ENCODE peak calls at places on chromosomes 2 and 18, in six cellular contexts. One of them, this sample, is unnamed.

GRCh38 chr2:151757861-151758260 is 23.6 kb upstream of the NEB start:
- DNase-seq in endothelial cell: no peak
- DNase-seq in neural crest cell: no peak
- DNase-seq in activated CD8-positive, alpha-beta T cell treated with anti-CD3 and anti-CD28 coated beads for 36 hours: no peak
- DNase-seq in HFF-Myc: no peak
- DNase-seq in WERI-Rb-1: no peak
- DNase-seq in this sample: no peak

GRCh38 chr2:8851811-8852560 is 14.6 kb upstream of the KIDINS220 start:
- DNase-seq in WERI-Rb-1: no peak
- DNase-seq in activated CD8-positive, alpha-beta T cell treated with anti-CD3 and anti-CD28 coated beads for 36 hours: no peak
- DNase-seq in neural crest cell: no peak
- DNase-seq in HFF-Myc: no peak
- DNase-seq in endothelial cell: no peak
- DNase-seq in this sample: no peak

GRCh38 chr2:230160112-230160660 is 59.6 kb downstream of the SP110 start:
- DNase-seq in endothelial cell: peak; percentile 72
- DNase-seq in neural crest cell: peak; percentile 59
- DNase-seq in activated CD8-positive, alpha-beta T cell treated with anti-CD3 and anti-CD28 coated beads for 36 hours: peak; percentile 61
- DNase-seq in WERI-Rb-1: peak; percentile 17
- DNase-seq in HFF-Myc: no peak
- DNase-seq in this sample: peak; percentile 23

GRCh38 chr2:58594175-58594574 is 353.1 kb upstream of the FANCL start:
- DNase-seq in WERI-Rb-1: peak; percentile 48
- DNase-seq in activated CD8-positive, alpha-beta T cell treated with anti-CD3 and anti-CD28 coated beads for 36 hours: peak; percentile 4
- DNase-seq in neural crest cell: no peak
- DNase-seq in endothelial cell: peak; percentile 5
- DNase-seq in HFF-Myc: peak; percentile 6
- DNase-seq in this sample: no peak

GRCh38 chr18:12315481-12315880 is 7.4 kb downstream of the TUBB6 start:
- DNase-seq in HFF-Myc: no peak
- DNase-seq in activated CD8-positive, alpha-beta T cell treated with anti-CD3 and anti-CD28 coated beads for 36 hours: no peak
- DNase-seq in endothelial cell: no peak
- DNase-seq in neural crest cell: no peak
- DNase-seq in WERI-Rb-1: no peak
- DNase-seq in this sample: no peak

GRCh38 chr2:96336104-96336775 is 674 bp downstream of the NCAPH start:
- DNase-seq in WERI-Rb-1: no peak
- DNase-seq in neural crest cell: no peak
- DNase-seq in endothelial cell: no peak
- DNase-seq in activated CD8-positive, alpha-beta T cell treated with anti-CD3 and anti-CD28 coated beads for 36 hours: no peak
- DNase-seq in HFF-Myc: no peak
- DNase-seq in this sample: no peak

GRCh38 chr2:160934263-160934662 is 226.0 kb upstream of the TANK start:
- DNase-seq in neural crest cell: no peak
- DNase-seq in HFF-Myc: no peak
- DNase-seq in WERI-Rb-1: no peak
- DNase-seq in endothelial cell: no peak
- DNase-seq in activated CD8-positive, alpha-beta T cell treated with anti-CD3 and anti-CD28 coated beads for 36 hours: no peak
- DNase-seq in this sample: no peak

GRCh38 chr2:71880846-71881610 is 266.6 kb downstream of the CYP26B1 start:
- DNase-seq in HFF-Myc: peak; percentile 67
- DNase-seq in WERI-Rb-1: no peak
- DNase-seq in endothelial cell: no peak
- DNase-seq in activated CD8-positive, alpha-beta T cell treated with anti-CD3 and anti-CD28 coated beads for 36 hours: no peak
- DNase-seq in neural crest cell: no peak
- DNase-seq in this sample: no peak

GRCh38 chr18:26506012-26506411 is 42.3 kb downstream of the KCTD1 start:
- DNase-seq in neural crest cell: no peak
- DNase-seq in WERI-Rb-1: no peak
- DNase-seq in activated CD8-positive, alpha-beta T cell treated with anti-CD3 and anti-CD28 coated beads for 36 hours: no peak
- DNase-seq in endothelial cell: no peak
- DNase-seq in HFF-Myc: no peak
- DNase-seq in this sample: no peak

GRCh38 chr2:173854840-173855239 is 110.3 kb downstream of the SP3 start:
- DNase-seq in activated CD8-positive, alpha-beta T cell treated with anti-CD3 and anti-CD28 coated beads for 36 hours: no peak
- DNase-seq in neural crest cell: no peak
- DNase-seq in HFF-Myc: peak; percentile 31
- DNase-seq in WERI-Rb-1: peak; percentile 16
- DNase-seq in endothelial cell: no peak
- DNase-seq in this sample: no peak

GRCh38 chr2:54561010-54561409 is 104.9 kb downstream of the SPTBN1 start:
- DNase-seq in activated CD8-positive, alpha-beta T cell treated with anti-CD3 and anti-CD28 coated beads for 36 hours: no peak
- DNase-seq in neural crest cell: no peak
- DNase-seq in endothelial cell: no peak
- DNase-seq in HFF-Myc: no peak
- DNase-seq in WERI-Rb-1: no peak
- DNase-seq in this sample: no peak

GRCh38 chr18:45197526-45197970 is 417.7 kb upstream of the SLC14A2 start:
- DNase-seq in HFF-Myc: no peak
- DNase-seq in WERI-Rb-1: no peak
- DNase-seq in activated CD8-positive, alpha-beta T cell treated with anti-CD3 and anti-CD28 coated beads for 36 hours: peak; percentile 25
- DNase-seq in neural crest cell: peak; percentile 5
- DNase-seq in endothelial cell: no peak
- DNase-seq in this sample: no peak

GRCh38 chr18:57918601-57919000 is 115.5 kb upstream of the ATP8B1 start:
- DNase-seq in WERI-Rb-1: peak; percentile 78
- DNase-seq in activated CD8-positive, alpha-beta T cell treated with anti-CD3 and anti-CD28 coated beads for 36 hours: no peak
- DNase-seq in HFF-Myc: no peak
- DNase-seq in neural crest cell: no peak
- DNase-seq in endothelial cell: no peak
- DNase-seq in this sample: no peak

GRCh38 chr2:101330253-101330921 is 21.9 kb upstream of the RNF149 start:
- DNase-seq in neural crest cell: peak; percentile 47
- DNase-seq in activated CD8-positive, alpha-beta T cell treated with anti-CD3 and anti-CD28 coated beads for 36 hours: peak; percentile 63
- DNase-seq in HFF-Myc: no peak
- DNase-seq in WERI-Rb-1: no peak
- DNase-seq in endothelial cell: peak; percentile 42
- DNase-seq in this sample: no peak

GRCh38 chr2:119174216-119174992 is 15.9 kb upstream of the C1QL2 start:
- DNase-seq in HFF-Myc: no peak
- DNase-seq in neural crest cell: peak; percentile 71
- DNase-seq in activated CD8-positive, alpha-beta T cell treated with anti-CD3 and anti-CD28 coated beads for 36 hours: peak; percentile 62
- DNase-seq in endothelial cell: peak; percentile 80
- DNase-seq in WERI-Rb-1: peak; percentile 83
- DNase-seq in this sample: peak; percentile 53

GRCh38 chr2:235411905-235412304 is 81.9 kb upstream of the AGAP1 start:
- DNase-seq in endothelial cell: no peak
- DNase-seq in WERI-Rb-1: no peak
- DNase-seq in neural crest cell: no peak
- DNase-seq in HFF-Myc: no peak
- DNase-seq in activated CD8-positive, alpha-beta T cell treated with anti-CD3 and anti-CD28 coated beads for 36 hours: no peak
- DNase-seq in this sample: no peak

GRCh38 chr2:171651667-171652410 is 35.4 kb upstream of the DYNC1I2 start:
- DNase-seq in activated CD8-positive, alpha-beta T cell treated with anti-CD3 and anti-CD28 coated beads for 36 hours: no peak
- DNase-seq in endothelial cell: no peak
- DNase-seq in HFF-Myc: no peak
- DNase-seq in neural crest cell: no peak
- DNase-seq in WERI-Rb-1: no peak
- DNase-seq in this sample: no peak

GRCh38 chr2:190696792-190697398 is 48.0 kb downstream of the NAB1 start:
- DNase-seq in endothelial cell: no peak
- DNase-seq in HFF-Myc: no peak
- DNase-seq in activated CD8-positive, alpha-beta T cell treated with anti-CD3 and anti-CD28 coated beads for 36 hours: no peak
- DNase-seq in WERI-Rb-1: no peak
- DNase-seq in neural crest cell: no peak
- DNase-seq in this sample: no peak

GRCh38 chr18:38297910-38298309 is 732.3 kb upstream of the CELF4 start:
- DNase-seq in WERI-Rb-1: peak; percentile 77
- DNase-seq in endothelial cell: no peak
- DNase-seq in neural crest cell: no peak
- DNase-seq in activated CD8-positive, alpha-beta T cell treated with anti-CD3 and anti-CD28 coated beads for 36 hours: no peak
- DNase-seq in HFF-Myc: no peak
- DNase-seq in this sample: no peak

GRCh38 chr2:73163522-73164367 is 38.6 kb upstream of the NOTO start:
- DNase-seq in WERI-Rb-1: peak; percentile 84
- DNase-seq in activated CD8-positive, alpha-beta T cell treated with anti-CD3 and anti-CD28 coated beads for 36 hours: peak; percentile 77
- DNase-seq in HFF-Myc: peak; percentile 59
- DNase-seq in neural crest cell: peak; percentile 80
- DNase-seq in endothelial cell: peak; percentile 82
- DNase-seq in this sample: peak; percentile 80

GRCh38 chr2:180872256-180872655 is 108.1 kb upstream of the UBE2E3 start:
- DNase-seq in HFF-Myc: peak; percentile 6
- DNase-seq in endothelial cell: no peak
- DNase-seq in activated CD8-positive, alpha-beta T cell treated with anti-CD3 and anti-CD28 coated beads for 36 hours: no peak
- DNase-seq in neural crest cell: no peak
- DNase-seq in WERI-Rb-1: no peak
- DNase-seq in this sample: no peak

GRCh38 chr2:168256448-168256847 is 9.1 kb upstream of the STK39 start:
- DNase-seq in WERI-Rb-1: no peak
- DNase-seq in endothelial cell: no peak
- DNase-seq in activated CD8-positive, alpha-beta T cell treated with anti-CD3 and anti-CD28 coated beads for 36 hours: no peak
- DNase-seq in neural crest cell: no peak
- DNase-seq in HFF-Myc: no peak
- DNase-seq in this sample: no peak

GRCh38 chr2:17752892-17753802 is 463 bp downstream of the SMC6 start:
- DNase-seq in endothelial cell: peak; percentile 60
- DNase-seq in activated CD8-positive, alpha-beta T cell treated with anti-CD3 and anti-CD28 coated beads for 36 hours: peak; percentile 48
- DNase-seq in HFF-Myc: no peak
- DNase-seq in neural crest cell: peak; percentile 46
- DNase-seq in WERI-Rb-1: peak; percentile 62
- DNase-seq in this sample: peak; percentile 49

GRCh38 chr2:33265584-33266338 is 210.7 kb upstream of the RASGRP3 start:
- DNase-seq in endothelial cell: no peak
- DNase-seq in WERI-Rb-1: no peak
- DNase-seq in neural crest cell: no peak
- DNase-seq in activated CD8-positive, alpha-beta T cell treated with anti-CD3 and anti-CD28 coated beads for 36 hours: peak; percentile 3
- DNase-seq in HFF-Myc: no peak
- DNase-seq in this sample: no peak

GRCh38 chr2:212735648-212736047 is 197.0 kb upstream of the ERBB4 start:
- DNase-seq in activated CD8-positive, alpha-beta T cell treated with anti-CD3 and anti-CD28 coated beads for 36 hours: no peak
- DNase-seq in HFF-Myc: no peak
- DNase-seq in neural crest cell: no peak
- DNase-seq in endothelial cell: no peak
- DNase-seq in WERI-Rb-1: no peak
- DNase-seq in this sample: no peak

GRCh38 chr2:120766758-120767351 is 31.2 kb downstream of the GLI2 start:
- DNase-seq in neural crest cell: no peak
- DNase-seq in HFF-Myc: no peak
- DNase-seq in activated CD8-positive, alpha-beta T cell treated with anti-CD3 and anti-CD28 coated beads for 36 hours: no peak
- DNase-seq in endothelial cell: no peak
- DNase-seq in WERI-Rb-1: no peak
- DNase-seq in this sample: no peak

GRCh38 chr2:120732506-120733237 is 3.0 kb upstream of the GLI2 start:
- DNase-seq in neural crest cell: no peak
- DNase-seq in WERI-Rb-1: no peak
- DNase-seq in endothelial cell: no peak
- DNase-seq in HFF-Myc: no peak
- DNase-seq in activated CD8-positive, alpha-beta T cell treated with anti-CD3 and anti-CD28 coated beads for 36 hours: no peak
- DNase-seq in this sample: no peak

GRCh38 chr2:8424997-8425900 is 256.6 kb upstream of the ID2 start:
- DNase-seq in HFF-Myc: no peak
- DNase-seq in neural crest cell: no peak
- DNase-seq in endothelial cell: no peak
- DNase-seq in WERI-Rb-1: no peak
- DNase-seq in activated CD8-positive, alpha-beta T cell treated with anti-CD3 and anti-CD28 coated beads for 36 hours: peak; percentile 46
- DNase-seq in this sample: no peak

GRCh38 chr2:160109939-160110673 is 47.7 kb upstream of the PLA2R1 start:
- DNase-seq in activated CD8-positive, alpha-beta T cell treated with anti-CD3 and anti-CD28 coated beads for 36 hours: peak; percentile 63
- DNase-seq in WERI-Rb-1: peak; percentile 68
- DNase-seq in endothelial cell: peak; percentile 70
- DNase-seq in HFF-Myc: peak; percentile 59
- DNase-seq in neural crest cell: peak; percentile 55
- DNase-seq in this sample: peak; percentile 41

GRCh38 chr2:215830313-215830712 is 183.0 kb downstream of the MREG start:
- DNase-seq in WERI-Rb-1: peak; percentile 57
- DNase-seq in endothelial cell: no peak
- DNase-seq in activated CD8-positive, alpha-beta T cell treated with anti-CD3 and anti-CD28 coated beads for 36 hours: no peak
- DNase-seq in neural crest cell: no peak
- DNase-seq in HFF-Myc: no peak
- DNase-seq in this sample: no peak

GRCh38 chr2:197614532-197614931 is 60.9 kb downstream of the RFTN2 start:
- DNase-seq in activated CD8-positive, alpha-beta T cell treated with anti-CD3 and anti-CD28 coated beads for 36 hours: no peak
- DNase-seq in endothelial cell: no peak
- DNase-seq in WERI-Rb-1: no peak
- DNase-seq in neural crest cell: no peak
- DNase-seq in HFF-Myc: no peak
- DNase-seq in this sample: no peak

GRCh38 chr2:42854207-42854818 is 61.9 kb upstream of the HAAO start:
- DNase-seq in neural crest cell: no peak
- DNase-seq in activated CD8-positive, alpha-beta T cell treated with anti-CD3 and anti-CD28 coated beads for 36 hours: no peak
- DNase-seq in endothelial cell: no peak
- DNase-seq in WERI-Rb-1: no peak
- DNase-seq in HFF-Myc: no peak
- DNase-seq in this sample: no peak

GRCh38 chr2:224837558-224837957 is 121.4 kb upstream of the CCDC195 start:
- DNase-seq in neural crest cell: no peak
- DNase-seq in WERI-Rb-1: no peak
- DNase-seq in HFF-Myc: peak; percentile 52
- DNase-seq in endothelial cell: no peak
- DNase-seq in activated CD8-positive, alpha-beta T cell treated with anti-CD3 and anti-CD28 coated beads for 36 hours: no peak
- DNase-seq in this sample: no peak

GRCh38 chr2:8333177-8333831 is 348.6 kb upstream of the ID2 start:
- DNase-seq in WERI-Rb-1: no peak
- DNase-seq in HFF-Myc: no peak
- DNase-seq in endothelial cell: no peak
- DNase-seq in neural crest cell: no peak
- DNase-seq in activated CD8-positive, alpha-beta T cell treated with anti-CD3 and anti-CD28 coated beads for 36 hours: no peak
- DNase-seq in this sample: no peak

GRCh38 chr2:49772299-49772970 is 618.1 kb upstream of the FSHR start:
- DNase-seq in HFF-Myc: no peak
- DNase-seq in neural crest cell: no peak
- DNase-seq in endothelial cell: no peak
- DNase-seq in WERI-Rb-1: no peak
- DNase-seq in activated CD8-positive, alpha-beta T cell treated with anti-CD3 and anti-CD28 coated beads for 36 hours: no peak
- DNase-seq in this sample: no peak

GRCh38 chr2:49770919-49771318 is 616.6 kb upstream of the FSHR start:
- DNase-seq in activated CD8-positive, alpha-beta T cell treated with anti-CD3 and anti-CD28 coated beads for 36 hours: peak; percentile 2
- DNase-seq in neural crest cell: peak; percentile 53
- DNase-seq in WERI-Rb-1: peak; percentile 81
- DNase-seq in endothelial cell: peak; percentile 66
- DNase-seq in HFF-Myc: no peak
- DNase-seq in this sample: peak; percentile 46
- TF ChIP-seq CTCF in activated CD8-positive, alpha-beta T cell treated with anti-CD3 and anti-CD28 coated beads for 36 hours: no peak
- TF ChIP-seq CTCF in neural crest cell: peak; percentile 71
- TF ChIP-seq CTCF in WERI-Rb-1: peak; percentile 98
- TF ChIP-seq CTCF in endothelial cell: peak; percentile 44
- TF ChIP-seq CTCF in HFF-Myc: peak; percentile 20
- TF ChIP-seq CTCF in this sample: peak; percentile 79

GRCh38 chr2:222439692-222440091 is 15.3 kb downstream of the SGPP2 start:
- DNase-seq in activated CD8-positive, alpha-beta T cell treated with anti-CD3 and anti-CD28 coated beads for 36 hours: no peak
- DNase-seq in endothelial cell: no peak
- DNase-seq in WERI-Rb-1: no peak
- DNase-seq in neural crest cell: no peak
- DNase-seq in HFF-Myc: no peak
- DNase-seq in this sample: no peak
- TF ChIP-seq CTCF in activated CD8-positive, alpha-beta T cell treated with anti-CD3 and anti-CD28 coated beads for 36 hours: no peak
- TF ChIP-seq CTCF in endothelial cell: no peak
- TF ChIP-seq CTCF in WERI-Rb-1: no peak
- TF ChIP-seq CTCF in neural crest cell: no peak
- TF ChIP-seq CTCF in HFF-Myc: no peak
- TF ChIP-seq CTCF in this sample: no peak

GRCh38 chr2:40380721-40381120 is 71.2 kb downstream of the SLC8A1 start:
- DNase-seq in HFF-Myc: no peak
- DNase-seq in neural crest cell: no peak
- DNase-seq in activated CD8-positive, alpha-beta T cell treated with anti-CD3 and anti-CD28 coated beads for 36 hours: no peak
- DNase-seq in endothelial cell: no peak
- DNase-seq in WERI-Rb-1: no peak
- DNase-seq in this sample: no peak
- TF ChIP-seq CTCF in HFF-Myc: no peak
- TF ChIP-seq CTCF in neural crest cell: no peak
- TF ChIP-seq CTCF in activated CD8-positive, alpha-beta T cell treated with anti-CD3 and anti-CD28 coated beads for 36 hours: no peak
- TF ChIP-seq CTCF in endothelial cell: no peak
- TF ChIP-seq CTCF in WERI-Rb-1: no peak
- TF ChIP-seq CTCF in this sample: no peak

GRCh38 chr2:189024861-189025618 is 50.9 kb downstream of the COL3A1 start:
- DNase-seq in activated CD8-positive, alpha-beta T cell treated with anti-CD3 and anti-CD28 coated beads for 36 hours: peak; percentile 4
- DNase-seq in WERI-Rb-1: peak; percentile 24
- DNase-seq in endothelial cell: no peak
- DNase-seq in HFF-Myc: no peak
- DNase-seq in neural crest cell: no peak
- DNase-seq in this sample: no peak
- TF ChIP-seq CTCF in activated CD8-positive, alpha-beta T cell treated with anti-CD3 and anti-CD28 coated beads for 36 hours: peak; percentile 56
- TF ChIP-seq CTCF in WERI-Rb-1: peak; percentile 60
- TF ChIP-seq CTCF in endothelial cell: peak; percentile 63
- TF ChIP-seq CTCF in HFF-Myc: peak; percentile 61
- TF ChIP-seq CTCF in neural crest cell: peak; percentile 57
- TF ChIP-seq CTCF in this sample: peak; percentile 52

This sample was measured in progenitor cell of endocrine pancreas.